ENCODE peak calls at places on chromosomes 1 and 21, in seven cellular contexts. B is left ventricle myocardium superior; A is adipocyte; P is activated CD8-positive, alpha-beta T cell treated with anti-CD3 and anti-CD28 coated beads for 36 hours; V is body of pancreas; E is aorta; H is ACHN. Y is an unnamed sample.

GRCh38 chr1:168947039-168947438 is 159.5 kb upstream of the ATP1B1 start:
- DNase-seq in A (no peak), H (no peak), V (no peak), B (no peak), P (no peak), E (no peak), Y (no peak)

GRCh38 chr21:29301703-29302102 is 3.0 kb downstream of the BACH1 start:
- DNase-seq in E (no peak), P (no peak), A (no peak), V (no peak), H (no peak), B (no peak), Y (no peak)

GRCh38 chr1:195754297-195754696 is 853.9 kb downstream of the KCNT2 start:
- DNase-seq in B (no peak), E (no peak), P (no peak), H (no peak), A (no peak), V (no peak), Y (no peak)

GRCh38 chr1:119394085-119394484 is 20.9 kb upstream of the HSD3B2 start:
- DNase-seq in P (no peak), B (no peak), V (no peak), H (no peak), E (no peak), A (no peak), Y (no peak)

GRCh38 chr1:56099766-56100165 is 479.6 kb downstream of the PLPP3 start:
- DNase-seq in V (no peak), E (no peak), H (no peak), A (peak; percentile 30), B (no peak), P (no peak), Y (no peak)

GRCh38 chr1:1804301-1804700 is 26.0 kb upstream of the NADK start:
- DNase-seq in V (no peak), A (no peak), B (no peak), E (no peak), P (no peak), H (no peak), Y (no peak)

GRCh38 chr1:172530000-172530399 is 3.0 kb upstream of the SUCO start:
- DNase-seq in P (no peak), E (no peak), A (peak; percentile 48), H (no peak), B (no peak), V (no peak), Y (no peak)

GRCh38 chr21:39141502-39141901 is 41.7 kb downstream of the PSMG1 start:
- DNase-seq in V (no peak), B (no peak), H (no peak), E (no peak), A (peak; percentile 8), P (no peak), Y (no peak)

GRCh38 chr1:22420456-22421053 is 31.1 kb upstream of the ZBTB40 start:
- DNase-seq in V (peak; percentile 90), A (peak; percentile 91), B (peak; percentile 89), P (peak; percentile 81), H (peak; percentile 80), E (peak; percentile 90), Y (peak; percentile 38)

GRCh38 chr1:26122988-26123973 is 11.7 kb downstream of the PDIK1L start:
- DNase-seq in E (no peak), B (no peak), P (peak; percentile 29), V (no peak), A (peak; percentile 51), H (peak; percentile 64), Y (no peak)

GRCh38 chr21:17388226-17388625 is 124.6 kb upstream of the CXADR start:
- DNase-seq in A (no peak), P (no peak), B (no peak), V (no peak), H (no peak), E (peak; percentile 60), Y (no peak)

GRCh38 chr1:33277488-33278084 is 21.3 kb downstream of the ZNF362 start:
- DNase-seq in B (no peak), P (no peak), H (no peak), E (peak; percentile 24), A (no peak), V (peak; percentile 5), Y (no peak)

GRCh38 chr1:236733654-236734053 is 47.4 kb downstream of the ACTN2 start:
- DNase-seq in H (peak; percentile 19), P (no peak), E (no peak), V (no peak), B (no peak), A (no peak), Y (no peak)

GRCh38 chr1:109947582-109948284 is 36.8 kb upstream of the AHCYL1 start:
- DNase-seq in P (no peak), E (no peak), V (no peak), A (no peak), H (no peak), B (no peak), Y (no peak)

GRCh38 chr1:170634293-170634692 is 29.6 kb upstream of the PRRX1 start:
- DNase-seq in E (no peak), V (no peak), H (no peak), B (no peak), P (no peak), A (peak; percentile 32), Y (no peak)

GRCh38 chr1:183023601-183024351 is 556 bp downstream of the LAMC1 start:
- DNase-seq in B (peak; percentile 76), E (peak; percentile 62), H (peak; percentile 75), V (peak; percentile 86), A (peak; percentile 67), P (peak; percentile 58), Y (no peak)

GRCh38 chr1:12275370-12275769 is 45.5 kb downstream of the VPS13D start:
- DNase-seq in H (peak; percentile 16), A (peak; percentile 76), P (peak; percentile 63), V (peak; percentile 15), B (peak; percentile 53), E (peak; percentile 63), Y (no peak)

GRCh38 chr1:241235236-241235897 is 121.6 kb downstream of the RGS7 start:
- DNase-seq in H (no peak), V (no peak), B (no peak), E (no peak), A (no peak), P (no peak), Y (no peak)

GRCh38 chr1:29245876-29246275 is 9.6 kb downstream of the PTPRU start:
- DNase-seq in H (peak; percentile 40), V (no peak), A (peak; percentile 65), P (peak; percentile 29), E (no peak), B (no peak), Y (no peak)

GRCh38 chr1:12180315-12180714 is 13.5 kb downstream of the TNFRSF1B start:
- DNase-seq in A (no peak), E (peak; percentile 90), B (peak; percentile 66), V (peak; percentile 31), H (no peak), P (no peak), Y (no peak)

GRCh38 chr1:19772053-19772452 is 27.7 kb downstream of the TMCO4 start:
- DNase-seq in V (no peak), H (no peak), E (no peak), A (no peak), P (no peak), B (no peak), Y (no peak)